ENCODE peak calls at places on chromosomes 3 and 15, in six cellular contexts. U, A, O, L, K and C are unnamed samples.

GRCh38 chr15:99454941-99455795 is 110.6 kb upstream of the MEF2A start:
- DNase-seq in K (peak), A (peak), U (peak), O (peak), L (peak), C (peak)

GRCh38 chr3:125120370-125121122 is 64.7 kb upstream of the HEG1 start:
- DNase-seq in A (peak), K (no peak), U (no peak), O (peak), L (no peak), C (no peak)

GRCh38 chr3:138799822-138800221 is 34.9 kb downstream of the PIK3CB start:
- DNase-seq in O (no peak), L (no peak), U (no peak), A (no peak), K (no peak), C (no peak)

GRCh38 chr15:40953713-40954074 is 423 bp downstream of the CHAC1 start:
- DNase-seq in O (no peak), A (no peak), K (no peak), U (no peak), L (no peak), C (no peak)

GRCh38 chr15:42264790-42265189 is 8.2 kb upstream of the GANC start:
- DNase-seq in U (no peak), L (no peak), A (no peak), K (no peak), O (no peak), C (no peak)

GRCh38 chr15:89625716-89626115 is 29.6 kb downstream of the KIF7 start:
- DNase-seq in U (no peak), K (no peak), L (no peak), A (no peak), O (no peak), C (no peak)

GRCh38 chr15:51874751-51875644 is 45.5 kb downstream of the TMOD3 start:
- DNase-seq in O (peak), L (peak), U (peak), A (peak), K (peak), C (peak)

GRCh38 chr3:146637871-146638270 is 32.7 kb upstream of the PLSCR5 start:
- DNase-seq in A (no peak), U (no peak), K (no peak), L (no peak), O (no peak), C (no peak)

GRCh38 chr3:149771652-149772271 is 19.5 kb upstream of the COMMD2 start:
- DNase-seq in U (peak), K (peak), L (no peak), A (peak), O (peak), C (no peak)

GRCh38 chr3:73423133-73423532 is 201.6 kb downstream of the PDZRN3 start:
- DNase-seq in U (peak), A (no peak), K (no peak), L (no peak), O (no peak), C (no peak)

GRCh38 chr15:92158426-92158825 is 235.3 kb upstream of the ST8SIA2 start:
- DNase-seq in U (no peak), A (no peak), O (no peak), K (peak), L (no peak), C (peak)

GRCh38 chr3:101689291-101689690 is 2.8 kb upstream of the RPL24 start:
- DNase-seq in A (peak), K (no peak), O (no peak), L (no peak), U (no peak), C (no peak)

GRCh38 chr3:29642393-29643033 is 361.6 kb downstream of the RBMS3 start:
- DNase-seq in O (peak), U (peak), A (peak), L (peak), K (peak), C (peak)

GRCh38 chr15:61011576-61012336 is 217.3 kb downstream of the RORA start:
- DNase-seq in U (no peak), K (no peak), A (no peak), L (no peak), O (no peak), C (no peak)

GRCh38 chr15:50137330-50137761 is 18.3 kb upstream of the ATP8B4 start:
- DNase-seq in L (peak), O (peak), K (peak), U (peak), A (peak), C (peak)

GRCh38 chr15:93121994-93122910 is 33.2 kb upstream of the RGMA start:
- DNase-seq in U (no peak), L (no peak), A (no peak), K (no peak), O (no peak), C (no peak)

GRCh38 chr15:79924379-79924778 is 27.6 kb upstream of the MTHFS start:
- DNase-seq in L (no peak), K (no peak), A (no peak), U (no peak), O (no peak), C (no peak)

GRCh38 chr3:154885016-154885415 is 195.1 kb upstream of the MME start:
- DNase-seq in K (peak), U (peak), L (peak), A (peak), O (peak), C (no peak)

GRCh38 chr15:77292924-77293558 is 126.9 kb downstream of the PEAK1 start:
- DNase-seq in K (peak), L (no peak), A (no peak), U (peak), O (no peak), C (no peak)

GRCh38 chr3:188404124-188404523 is 250.2 kb downstream of the LPP start:
- DNase-seq in U (no peak), L (no peak), K (no peak), A (no peak), O (no peak), C (no peak)

GRCh38 chr3:37254316-37254715 is 79.9 kb upstream of the LRRFIP2 start:
- DNase-seq in K (no peak), A (no peak), L (no peak), O (no peak), U (no peak), C (no peak)

GRCh38 chr3:9994086-9994844 is 7.6 kb upstream of the EMC3 start:
- DNase-seq in K (peak), A (peak), U (peak), L (no peak), O (peak), C (no peak)

GRCh38 chr3:113514265-113514769 is 639 bp downstream of the SPICE1 start:
- DNase-seq in U (no peak), A (no peak), K (peak), L (no peak), O (peak), C (no peak)

GRCh38 chr15:48802867-48803266 is 8.0 kb downstream of the CEP152 start:
- DNase-seq in U (peak), O (peak), K (peak), L (peak), A (peak), C (peak)

GRCh38 chr3:168939651-168940238 is 723.8 kb downstream of the MECOM start:
- DNase-seq in A (no peak), U (no peak), L (no peak), O (no peak), K (no peak), C (no peak)

GRCh38 chr3:105606052-105606451 is 239.3 kb downstream of the ALCAM start:
- DNase-seq in A (peak), L (peak), O (peak), U (peak), K (peak), C (no peak)

GRCh38 chr15:69234676-69235075 is 64.0 kb upstream of the PAQR5 start:
- DNase-seq in A (no peak), L (no peak), U (no peak), K (no peak), O (no peak), C (no peak)

GRCh38 chr15:77527164-77527778 is 105.4 kb downstream of the LINGO1 start:
- DNase-seq in U (peak), O (peak), A (peak), K (peak), L (no peak), C (no peak)

GRCh38 chr3:122640437-122640999 is 40.1 kb upstream of the PARP14 start:
- DNase-seq in U (peak), L (no peak), O (no peak), K (no peak), A (no peak), C (no peak)

GRCh38 chr3:75272708-75273107 is 391.4 kb upstream of the FRG2C start:
- DNase-seq in O (peak), U (peak), K (peak), L (no peak), A (peak), C (peak)

GRCh38 chr3:155382396-155383042 is 89.0 kb upstream of the STRIT1 start:
- DNase-seq in A (peak), K (peak), L (no peak), U (peak), O (peak), C (no peak)

GRCh38 chr3:27219127-27219860 is 149.9 kb downstream of the NEK10 start:
- DNase-seq in L (no peak), U (peak), O (peak), K (peak), A (no peak), C (no peak)

GRCh38 chr3:169966951-169967915 is 626 bp downstream of the SEC62 start:
- DNase-seq in K (peak), A (peak), U (peak), L (no peak), O (peak), C (no peak)

GRCh38 chr15:98896802-98897732 is 110.5 kb downstream of the PGPEP1L start:
- DNase-seq in A (peak), L (peak), K (peak), O (peak), U (peak), C (peak)

GRCh38 chr15:60471314-60471713 is 7.6 kb downstream of the ICE2 start:
- DNase-seq in A (no peak), U (no peak), O (no peak), K (no peak), L (no peak), C (no peak)

GRCh38 chr3:195556390-195556789 is 13.3 kb upstream of the PPP1R2 start:
- DNase-seq in U (peak), L (no peak), O (no peak), A (peak), K (no peak), C (no peak)

DNA sequence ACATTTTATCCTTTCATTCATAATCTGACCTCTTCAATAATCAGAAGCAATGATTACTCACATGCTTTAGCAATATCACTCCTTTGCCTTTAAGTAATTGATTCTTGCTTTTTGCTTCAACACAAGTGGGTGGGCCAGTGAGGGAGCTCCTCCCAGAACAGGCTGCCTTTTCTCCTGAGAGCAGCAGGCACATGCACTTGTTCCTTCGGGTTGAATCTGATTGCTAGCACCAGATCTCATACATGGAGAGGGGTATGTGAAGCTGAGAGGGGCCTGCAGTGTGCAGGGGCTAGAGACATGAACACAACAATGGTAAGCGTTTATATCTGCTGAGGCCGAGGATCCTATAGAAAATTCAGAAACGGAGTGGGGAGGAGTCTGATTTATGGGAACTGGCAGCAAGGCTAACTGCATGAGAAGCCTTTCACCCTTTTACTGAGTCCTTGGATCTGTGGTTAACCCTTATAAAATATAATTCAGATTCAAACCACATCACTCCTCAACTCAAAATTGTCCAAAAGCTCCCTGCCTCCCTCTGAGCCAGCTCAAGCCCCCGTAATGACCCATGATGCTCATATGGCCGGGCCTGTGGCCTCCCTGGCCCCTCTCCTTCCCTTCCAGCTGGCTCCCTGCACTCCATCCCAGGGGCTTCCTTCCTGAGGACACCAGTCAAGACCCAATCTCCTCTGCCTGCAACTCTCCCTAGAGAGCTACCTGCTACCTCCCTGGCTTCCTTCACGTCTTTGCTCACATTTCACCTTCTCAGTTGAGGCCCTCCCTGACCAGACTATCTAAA is 32.4 kb downstream of the ZNF445 start:
- DNase-seq in O (no peak), U (no peak), A (no peak), L (no peak), K (no peak), C (no peak)
- H3K4me3 ChIP-seq in O (no peak), U (no peak), A (no peak), L (no peak), K (no peak), C (no peak)

GRCh38 chr3:124032881-124033359 is 41.0 kb upstream of the ROPN1 start:
- DNase-seq in K (peak), L (peak), A (peak), U (peak), O (peak), C (peak)
- TF ChIP-seq CTCF in K (peak), L (peak), A (peak), U (peak), O (peak), C (peak)

GRCh38 chr3:53170325-53171108 is 9.5 kb downstream of the PRKCD start:
- DNase-seq in O (no peak), A (no peak), K (no peak), L (no peak), U (no peak), C (no peak)
- H3K4me3 ChIP-seq in O (no peak), A (no peak), K (no peak), L (no peak), U (no peak), C (no peak)

DNA sequence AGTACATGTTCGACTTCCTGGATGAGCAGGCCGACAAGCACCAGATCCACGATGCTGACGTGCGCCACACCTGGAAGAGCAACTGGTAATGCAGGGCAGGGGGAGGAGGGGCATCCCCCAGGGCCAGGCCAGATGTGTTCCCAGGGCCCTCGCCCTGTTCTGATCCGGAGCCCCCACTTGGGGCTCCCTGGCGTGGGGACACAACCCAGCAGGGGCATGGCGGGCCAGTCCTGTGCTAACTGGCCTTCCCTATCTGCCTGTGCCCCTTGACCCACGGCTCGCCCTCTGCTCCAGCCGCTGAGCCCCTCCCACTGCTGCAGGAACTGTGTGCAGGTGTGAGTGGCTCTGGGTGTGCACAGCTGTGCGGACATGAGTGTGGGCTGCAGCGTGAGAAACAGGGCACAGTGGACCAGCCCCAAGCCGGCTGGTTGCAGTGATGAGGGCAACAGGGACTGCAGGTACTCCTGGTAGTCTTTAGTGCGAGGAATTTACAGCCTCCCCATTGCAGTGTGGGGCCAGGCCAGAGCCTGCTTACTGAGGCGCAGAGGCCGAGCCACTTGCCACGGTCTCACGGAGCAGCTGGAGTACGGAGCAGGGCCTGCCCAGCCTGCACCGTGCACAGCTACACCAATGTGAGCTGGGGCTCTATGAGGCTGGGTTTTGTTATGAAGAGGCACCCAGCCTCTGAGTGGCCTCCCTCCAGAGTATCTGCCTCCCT is 47.6 kb downstream of the PLXNA1 start:
- DNase-seq in L (no peak), K (no peak), A (no peak), U (no peak), O (no peak), C (no peak)
- TF ChIP-seq CTCF in L (no peak), K (no peak), A (no peak), U (no peak), O (no peak), C (no peak)

GRCh38 chr3:178823556-178824229 is 247.9 kb downstream of the ZMAT3 start:
- DNase-seq in L (no peak), O (peak), A (peak), U (peak), K (no peak), C (no peak)
- H3K4me3 ChIP-seq in L (no peak), O (no peak), A (no peak), U (no peak), K (no peak), C (no peak)

GRCh38 chr3:5806192-5806591 is 618.7 kb downstream of the EDEM1 start:
- DNase-seq in O (peak), L (no peak), U (no peak), K (no peak), A (no peak), C (no peak)
- TF ChIP-seq CTCF in O (peak), L (no peak), U (no peak), K (no peak), A (no peak), C (peak)

GRCh38 chr3:160319322-160319721 is 79.7 kb downstream of the IFT80 start:
- DNase-seq in L (no peak), K (no peak), A (no peak), O (no peak), U (no peak), C (no peak)
- H3K4me3 ChIP-seq in L (no peak), K (no peak), A (no peak), O (no peak), U (no peak), C (no peak)